ENCODE peak calls at places on chromosomes 2 and 18, in ten cellular contexts. One of them, this sample, is unnamed.

GRCh38 chr18:58754544-58755068 is 83.3 kb downstream of the MALT1 start:
- DNase-seq in Peyer's patch: peak
- DNase-seq in A549: no peak
- DNase-seq in caudate nucleus: no peak
- DNase-seq in neuronal stem cell: no peak
- DNase-seq in HCT116: no peak
- DNase-seq in foreskin keratinocyte: no peak
- DNase-seq in MM.1S: no peak
- DNase-seq in adrenal gland: peak
- DNase-seq in SK-N-SH: no peak
- DNase-seq in this sample: no peak

GRCh38 chr2:54207666-54208195 is 48.3 kb downstream of the TSPYL6 start:
- DNase-seq in A549: no peak
- DNase-seq in MM.1S: no peak
- DNase-seq in Peyer's patch: no peak
- DNase-seq in SK-N-SH: peak
- DNase-seq in HCT116: no peak
- DNase-seq in adrenal gland: no peak
- DNase-seq in neuronal stem cell: no peak
- DNase-seq in foreskin keratinocyte: no peak
- DNase-seq in caudate nucleus: no peak
- DNase-seq in this sample: peak

GRCh38 chr18:63213331-63213900 is 106.2 kb downstream of the BCL2 start:
- DNase-seq in A549: no peak
- DNase-seq in caudate nucleus: no peak
- DNase-seq in MM.1S: no peak
- DNase-seq in adrenal gland: no peak
- DNase-seq in HCT116: no peak
- DNase-seq in Peyer's patch: no peak
- DNase-seq in foreskin keratinocyte: no peak
- DNase-seq in SK-N-SH: no peak
- DNase-seq in neuronal stem cell: no peak
- DNase-seq in this sample: no peak

GRCh38 chr2:172449916-172450550 is 22.6 kb downstream of the ITGA6 start:
- DNase-seq in caudate nucleus: no peak
- DNase-seq in A549: no peak
- DNase-seq in MM.1S: no peak
- DNase-seq in SK-N-SH: no peak
- DNase-seq in HCT116: no peak
- DNase-seq in foreskin keratinocyte: peak
- DNase-seq in neuronal stem cell: no peak
- DNase-seq in Peyer's patch: no peak
- DNase-seq in adrenal gland: no peak
- DNase-seq in this sample: no peak

GRCh38 chr2:179184610-179185009 is 80.0 kb downstream of the SESTD1 start:
- DNase-seq in caudate nucleus: no peak
- DNase-seq in adrenal gland: no peak
- DNase-seq in HCT116: no peak
- DNase-seq in Peyer's patch: no peak
- DNase-seq in foreskin keratinocyte: no peak
- DNase-seq in MM.1S: no peak
- DNase-seq in SK-N-SH: no peak
- DNase-seq in A549: no peak
- DNase-seq in neuronal stem cell: no peak
- DNase-seq in this sample: no peak

GRCh38 chr2:172606285-172606684 is 50.4 kb downstream of the PDK1 start:
- DNase-seq in MM.1S: no peak
- DNase-seq in neuronal stem cell: no peak
- DNase-seq in HCT116: no peak
- DNase-seq in caudate nucleus: no peak
- DNase-seq in Peyer's patch: no peak
- DNase-seq in SK-N-SH: no peak
- DNase-seq in adrenal gland: no peak
- DNase-seq in A549: no peak
- DNase-seq in foreskin keratinocyte: no peak
- DNase-seq in this sample: no peak

GRCh38 chr2:233832869-233833812 is 21.2 kb downstream of the HJURP start:
- DNase-seq in A549: peak
- DNase-seq in neuronal stem cell: peak
- DNase-seq in caudate nucleus: no peak
- DNase-seq in Peyer's patch: peak
- DNase-seq in SK-N-SH: peak
- DNase-seq in MM.1S: no peak
- DNase-seq in foreskin keratinocyte: peak
- DNase-seq in HCT116: peak
- DNase-seq in adrenal gland: no peak
- DNase-seq in this sample: peak

GRCh38 chr2:191845248-191845715 is 1.6 kb downstream of the CAVIN2 start:
- DNase-seq in caudate nucleus: no peak
- DNase-seq in Peyer's patch: no peak
- DNase-seq in SK-N-SH: no peak
- DNase-seq in neuronal stem cell: no peak
- DNase-seq in adrenal gland: no peak
- DNase-seq in HCT116: no peak
- DNase-seq in MM.1S: no peak
- DNase-seq in A549: peak
- DNase-seq in foreskin keratinocyte: no peak
- DNase-seq in this sample: peak

GRCh38 chr2:85902496-85902895 is 13.7 kb upstream of the ST3GAL5 start:
- DNase-seq in HCT116: no peak
- DNase-seq in neuronal stem cell: no peak
- DNase-seq in caudate nucleus: peak
- DNase-seq in MM.1S: no peak
- DNase-seq in adrenal gland: no peak
- DNase-seq in Peyer's patch: no peak
- DNase-seq in A549: no peak
- DNase-seq in SK-N-SH: no peak
- DNase-seq in foreskin keratinocyte: peak
- DNase-seq in this sample: no peak

GRCh38 chr2:8616084-8616419 is 65.8 kb upstream of the ID2 start:
- DNase-seq in Peyer's patch: peak
- DNase-seq in A549: no peak
- DNase-seq in caudate nucleus: no peak
- DNase-seq in adrenal gland: no peak
- DNase-seq in MM.1S: no peak
- DNase-seq in HCT116: no peak
- DNase-seq in foreskin keratinocyte: no peak
- DNase-seq in neuronal stem cell: no peak
- DNase-seq in SK-N-SH: no peak
- DNase-seq in this sample: no peak

GRCh38 chr2:157055660-157056199 is 201.8 kb upstream of the GALNT5 start:
- DNase-seq in SK-N-SH: no peak
- DNase-seq in neuronal stem cell: no peak
- DNase-seq in A549: peak
- DNase-seq in Peyer's patch: no peak
- DNase-seq in MM.1S: peak
- DNase-seq in foreskin keratinocyte: peak
- DNase-seq in adrenal gland: no peak
- DNase-seq in HCT116: peak
- DNase-seq in caudate nucleus: no peak
- DNase-seq in this sample: no peak

GRCh38 chr2:119441376-119442231 is 9.9 kb downstream of the TMEM37 start:
- DNase-seq in HCT116: no peak
- DNase-seq in adrenal gland: no peak
- DNase-seq in foreskin keratinocyte: no peak
- DNase-seq in caudate nucleus: no peak
- DNase-seq in A549: no peak
- DNase-seq in MM.1S: no peak
- DNase-seq in SK-N-SH: no peak
- DNase-seq in Peyer's patch: no peak
- DNase-seq in neuronal stem cell: no peak
- DNase-seq in this sample: no peak

GRCh38 chr2:146143971-146144370 is 1624.1 kb upstream of the ZEB2 start:
- DNase-seq in A549: no peak
- DNase-seq in Peyer's patch: no peak
- DNase-seq in adrenal gland: no peak
- DNase-seq in HCT116: no peak
- DNase-seq in MM.1S: no peak
- DNase-seq in neuronal stem cell: no peak
- DNase-seq in caudate nucleus: no peak
- DNase-seq in SK-N-SH: no peak
- DNase-seq in foreskin keratinocyte: no peak
- DNase-seq in this sample: no peak

GRCh38 chr2:211085056-211085680 is 528.8 kb downstream of the CPS1 start:
- DNase-seq in MM.1S: peak
- DNase-seq in SK-N-SH: peak
- DNase-seq in caudate nucleus: no peak
- DNase-seq in Peyer's patch: no peak
- DNase-seq in foreskin keratinocyte: peak
- DNase-seq in HCT116: peak
- DNase-seq in A549: peak
- DNase-seq in neuronal stem cell: peak
- DNase-seq in adrenal gland: no peak
- DNase-seq in this sample: peak

GRCh38 chr18:35038881-35039491 is 2.2 kb upstream of the MAPRE2 start:
- DNase-seq in neuronal stem cell: no peak
- DNase-seq in MM.1S: no peak
- DNase-seq in adrenal gland: no peak
- DNase-seq in foreskin keratinocyte: no peak
- DNase-seq in SK-N-SH: no peak
- DNase-seq in HCT116: no peak
- DNase-seq in Peyer's patch: no peak
- DNase-seq in caudate nucleus: no peak
- DNase-seq in A549: no peak
- DNase-seq in this sample: no peak

GRCh38 chr18:42187611-42188378 is 232.8 kb downstream of the PIK3C3 start:
- DNase-seq in A549: no peak
- DNase-seq in foreskin keratinocyte: no peak
- DNase-seq in Peyer's patch: no peak
- DNase-seq in MM.1S: no peak
- DNase-seq in HCT116: no peak
- DNase-seq in adrenal gland: no peak
- DNase-seq in caudate nucleus: no peak
- DNase-seq in neuronal stem cell: no peak
- DNase-seq in SK-N-SH: no peak
- DNase-seq in this sample: peak

GRCh38 chr18:42190643-42191042 is 235.6 kb downstream of the PIK3C3 start:
- DNase-seq in caudate nucleus: no peak
- DNase-seq in SK-N-SH: no peak
- DNase-seq in A549: no peak
- DNase-seq in neuronal stem cell: no peak
- DNase-seq in HCT116: no peak
- DNase-seq in foreskin keratinocyte: no peak
- DNase-seq in adrenal gland: no peak
- DNase-seq in Peyer's patch: no peak
- DNase-seq in MM.1S: no peak
- DNase-seq in this sample: no peak

GRCh38 chr18:42196651-42197050 is 241.6 kb downstream of the PIK3C3 start:
- DNase-seq in caudate nucleus: no peak
- DNase-seq in adrenal gland: no peak
- DNase-seq in Peyer's patch: no peak
- DNase-seq in HCT116: no peak
- DNase-seq in A549: no peak
- DNase-seq in neuronal stem cell: no peak
- DNase-seq in SK-N-SH: no peak
- DNase-seq in foreskin keratinocyte: peak
- DNase-seq in MM.1S: no peak
- DNase-seq in this sample: no peak

GRCh38 chr18:42192251-42193248 is 237.5 kb downstream of the PIK3C3 start:
- DNase-seq in HCT116: no peak
- DNase-seq in SK-N-SH: peak
- DNase-seq in caudate nucleus: no peak
- DNase-seq in neuronal stem cell: no peak
- DNase-seq in foreskin keratinocyte: peak
- DNase-seq in MM.1S: no peak
- DNase-seq in A549: peak
- DNase-seq in Peyer's patch: no peak
- DNase-seq in adrenal gland: no peak
- DNase-seq in this sample: peak
- H3K27ac ChIP-seq in HCT116: no peak
- H3K27ac ChIP-seq in SK-N-SH: peak
- H3K27ac ChIP-seq in caudate nucleus: no peak
- H3K27ac ChIP-seq in neuronal stem cell: no peak
- H3K27ac ChIP-seq in foreskin keratinocyte: no peak
- H3K27ac ChIP-seq in MM.1S: no peak
- H3K27ac ChIP-seq in A549: peak
- H3K27ac ChIP-seq in Peyer's patch: no peak
- H3K27ac ChIP-seq in adrenal gland: no peak
- H3K27ac ChIP-seq in this sample: peak

DNA sequence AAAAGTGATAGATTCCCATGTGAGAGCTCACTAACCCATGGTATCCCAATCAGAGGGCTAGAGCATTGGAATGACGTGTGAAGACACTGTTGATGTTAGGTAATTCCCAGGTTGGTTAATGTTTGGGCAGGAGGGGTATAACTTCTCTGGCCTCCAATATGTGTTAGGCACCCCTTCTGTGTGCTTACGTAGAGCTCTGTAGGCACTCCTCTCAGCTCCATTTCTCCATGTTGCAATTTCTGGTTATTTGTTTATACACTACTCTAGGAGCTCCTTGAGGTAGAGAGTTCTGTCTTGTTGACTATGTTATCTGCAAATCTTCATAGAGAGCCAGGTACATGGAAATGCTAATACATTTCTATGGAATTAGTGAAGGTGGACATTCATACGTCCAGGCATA is 153.5 kb downstream of the RPIA start:
- DNase-seq in adrenal gland: no peak
- DNase-seq in caudate nucleus: no peak
- DNase-seq in Peyer's patch: no peak
- DNase-seq in A549: no peak
- DNase-seq in MM.1S: no peak
- DNase-seq in HCT116: no peak
- DNase-seq in foreskin keratinocyte: no peak
- DNase-seq in SK-N-SH: no peak
- DNase-seq in neuronal stem cell: no peak
- DNase-seq in this sample: no peak
- H3K27ac ChIP-seq in adrenal gland: no peak
- H3K27ac ChIP-seq in caudate nucleus: no peak
- H3K27ac ChIP-seq in Peyer's patch: no peak
- H3K27ac ChIP-seq in A549: no peak
- H3K27ac ChIP-seq in MM.1S: no peak
- H3K27ac ChIP-seq in HCT116: no peak
- H3K27ac ChIP-seq in foreskin keratinocyte: no peak
- H3K27ac ChIP-seq in SK-N-SH: no peak
- H3K27ac ChIP-seq in neuronal stem cell: no peak
- H3K27ac ChIP-seq in this sample: no peak

DNA sequence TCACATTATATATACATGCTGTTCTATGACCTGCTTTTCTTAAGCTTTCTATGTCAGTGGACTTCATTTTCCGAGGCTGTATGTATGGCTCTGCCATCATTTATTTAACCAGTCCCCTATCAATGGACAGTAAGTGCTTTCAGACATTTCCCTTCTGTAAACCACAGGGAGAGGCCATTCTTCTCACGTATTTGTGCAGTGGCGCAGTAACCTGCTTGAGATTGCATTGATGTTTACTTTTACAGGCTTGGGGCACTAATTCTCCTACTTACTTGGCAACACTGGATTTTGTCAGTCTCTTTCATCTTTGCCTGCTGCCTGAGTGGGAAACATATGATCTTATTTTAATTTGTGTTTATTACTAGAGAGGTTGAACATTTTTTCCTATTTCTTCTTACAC is 52.1 kb downstream of the BOLA3 start:
- DNase-seq in HCT116: no peak
- DNase-seq in caudate nucleus: no peak
- DNase-seq in neuronal stem cell: no peak
- DNase-seq in MM.1S: no peak
- DNase-seq in foreskin keratinocyte: no peak
- DNase-seq in A549: no peak
- DNase-seq in adrenal gland: no peak
- DNase-seq in SK-N-SH: no peak
- DNase-seq in Peyer's patch: no peak
- DNase-seq in this sample: no peak
- H3K27ac ChIP-seq in HCT116: no peak
- H3K27ac ChIP-seq in caudate nucleus: no peak
- H3K27ac ChIP-seq in neuronal stem cell: no peak
- H3K27ac ChIP-seq in MM.1S: no peak
- H3K27ac ChIP-seq in foreskin keratinocyte: no peak
- H3K27ac ChIP-seq in A549: no peak
- H3K27ac ChIP-seq in adrenal gland: no peak
- H3K27ac ChIP-seq in SK-N-SH: no peak
- H3K27ac ChIP-seq in Peyer's patch: no peak
- H3K27ac ChIP-seq in this sample: no peak

GRCh38 chr2:575030-575727 is 102.0 kb downstream of the TMEM18 start:
- DNase-seq in MM.1S: no peak
- DNase-seq in SK-N-SH: no peak
- DNase-seq in foreskin keratinocyte: no peak
- DNase-seq in Peyer's patch: no peak
- DNase-seq in neuronal stem cell: no peak
- DNase-seq in adrenal gland: no peak
- DNase-seq in caudate nucleus: no peak
- DNase-seq in A549: no peak
- DNase-seq in HCT116: no peak
- DNase-seq in this sample: no peak
- H3K27ac ChIP-seq in MM.1S: no peak
- H3K27ac ChIP-seq in SK-N-SH: peak
- H3K27ac ChIP-seq in foreskin keratinocyte: no peak
- H3K27ac ChIP-seq in Peyer's patch: no peak
- H3K27ac ChIP-seq in neuronal stem cell: no peak
- H3K27ac ChIP-seq in adrenal gland: no peak
- H3K27ac ChIP-seq in caudate nucleus: no peak
- H3K27ac ChIP-seq in A549: no peak
- H3K27ac ChIP-seq in HCT116: no peak
- H3K27ac ChIP-seq in this sample: no peak

This sample was measured in SJCRH30.